ENCODE peak calls at places on chromosomes 13 and 19, in six cellular contexts. P, T, G, D, R and S are unnamed samples.

GRCh38 chr13:37481858-37482227 is 116.7 kb downstream of the POSTN start:
- DNase-seq in P (no peak), D (no peak), R (no peak), T (no peak), G (no peak), S (no peak)

GRCh38 chr19:49795615-49796014 is 17.5 kb downstream of the FUZ start:
- DNase-seq in G (no peak), T (no peak), R (no peak), P (no peak), D (no peak), S (no peak)

GRCh38 chr13:54210397-54211050 is 1181.9 kb downstream of the OLFM4 start:
- DNase-seq in P (no peak), T (no peak), R (no peak), G (no peak), D (no peak), S (no peak)

GRCh38 chr19:44072543-44073401 is 813 bp downstream of the ZNF284 start:
- DNase-seq in R (no peak), T (no peak), G (no peak), P (no peak), D (no peak), S (no peak)

GRCh38 chr19:11247391-11247790 is 8.0 kb downstream of the ANGPTL8 start:
- DNase-seq in P (no peak), R (no peak), G (no peak), D (peak; percentile 51), T (peak; percentile 84), S (no peak)

GRCh38 chr19:996051-996838 is 4.0 kb upstream of the GRIN3B start:
- DNase-seq in R (peak; percentile 80), T (no peak), P (peak; percentile 87), G (no peak), D (no peak), S (no peak)

GRCh38 chr13:48210178-48210577 is 22.8 kb upstream of the ITM2B start:
- DNase-seq in T (no peak), R (no peak), P (no peak), D (no peak), G (no peak), S (no peak)

GRCh38 chr19:42250249-42250665 is 4.7 kb downstream of the ERF start:
- DNase-seq in G (peak; percentile 77), P (no peak), D (no peak), R (no peak), T (peak; percentile 72), S (no peak)

DNA sequence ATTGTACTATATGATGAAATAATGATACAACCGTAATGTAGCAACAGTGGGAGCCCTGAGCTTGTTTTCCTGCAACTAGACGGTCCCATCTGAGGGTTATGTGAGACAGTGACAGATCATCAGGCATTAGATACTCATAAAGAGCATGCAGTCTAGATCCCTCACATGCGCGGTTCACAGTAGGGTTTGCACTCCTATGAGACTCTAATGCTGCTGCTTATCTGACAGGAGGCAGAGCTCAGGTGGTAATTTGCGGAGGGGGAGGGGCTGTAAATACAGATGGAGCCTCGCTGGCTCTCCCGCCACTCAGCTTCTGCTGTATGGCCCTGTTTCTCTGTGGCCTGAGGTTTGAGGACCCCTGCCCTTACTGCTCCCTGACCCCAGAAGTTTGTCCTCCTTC is 13.7 kb downstream of the EPHX3 start:
- DNase-seq in P (no peak), G (no peak), D (no peak), T (no peak), R (no peak), S (no peak)
- H3K27ac ChIP-seq in P (no peak overlapping the region), G (no peak overlapping the region), D (no peak overlapping the region), T (no peak overlapping the region), R (no peak overlapping the region), S (no peak overlapping the region)

GRCh38 chr19:16589917-16590316 is 17.7 kb upstream of the SLC35E1 start:
- DNase-seq in T (no peak), P (no peak), G (peak; percentile 61), D (peak; percentile 43), R (no peak), S (no peak)
- H3K4me1 ChIP-seq in T (peaks cover 44% of the 10 kb centered on the region), P (peaks cover 76% of the 10 kb centered on the region), G (peaks cover 88% of the 10 kb centered on the region), D (peaks cover 63% of the 10 kb centered on the region), R (peaks cover 65% of the 10 kb centered on the region), S (peaks cover 12% of the 10 kb centered on the region)

DNA sequence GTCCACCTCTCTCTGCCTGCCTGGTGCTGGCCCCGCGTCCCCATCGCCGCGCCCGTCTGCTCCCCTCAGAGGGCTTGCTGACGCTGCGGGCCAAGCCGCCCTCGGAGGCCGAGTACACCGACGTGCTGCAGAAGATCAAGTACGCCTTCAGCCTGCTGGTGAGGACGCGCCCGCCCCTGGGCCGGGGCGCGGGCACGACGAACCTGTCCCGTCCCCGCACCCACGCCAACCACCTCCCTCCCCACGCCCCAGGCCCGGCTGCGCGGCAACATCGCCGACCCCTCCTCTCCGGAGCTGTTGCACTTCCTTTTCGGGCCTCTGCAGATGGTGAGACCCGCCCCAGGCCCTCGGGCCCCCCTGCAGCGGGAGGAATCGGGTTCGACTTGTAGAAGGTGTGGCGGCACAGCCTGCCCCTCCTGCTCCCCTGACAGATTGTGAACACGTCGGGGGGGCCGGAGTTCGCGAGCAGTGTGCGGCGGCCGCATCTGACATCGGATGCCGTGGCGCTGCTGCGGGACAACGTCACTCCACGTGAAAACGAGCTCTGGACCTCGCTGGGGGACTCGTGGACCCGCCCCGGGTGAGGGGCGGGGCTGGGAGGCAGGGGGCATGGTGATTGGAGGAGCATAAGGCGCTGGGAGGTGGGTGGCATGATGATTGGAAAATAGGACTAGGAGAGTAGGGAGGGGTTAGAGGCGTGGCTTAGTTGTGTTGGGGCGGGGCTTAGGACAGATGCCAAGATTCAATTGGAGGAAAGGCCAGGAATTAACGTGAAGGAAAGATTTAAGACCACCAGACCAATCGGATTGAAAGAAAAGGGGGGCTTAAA is 6.6 kb downstream of the EPS8L1 start:
- DNase-seq in R (peak; percentile 30), G (peak; percentile 71), D (no peak), T (no peak), P (peak; percentile 46), S (no peak)
- H3K4me3 ChIP-seq in R (peak overlapping the region; percentile 53), G (peak overlapping the region; percentile 65), D (no peak overlapping the region), T (peak overlapping the region; percentile 36), P (peak overlapping the region; percentile 90), S (peak overlapping the region; percentile 39)

GRCh38 chr13:98234348-98234747 is 57.3 kb upstream of the RNF113B start:
- DNase-seq in D (no peak), T (no peak), P (no peak), G (no peak), R (no peak), S (no peak)
- H3K27ac ChIP-seq in D (no peak overlapping the region), T (no peak overlapping the region), P (no peak overlapping the region), G (no peak overlapping the region), R (no peak overlapping the region), S (no peak overlapping the region)

DNA sequence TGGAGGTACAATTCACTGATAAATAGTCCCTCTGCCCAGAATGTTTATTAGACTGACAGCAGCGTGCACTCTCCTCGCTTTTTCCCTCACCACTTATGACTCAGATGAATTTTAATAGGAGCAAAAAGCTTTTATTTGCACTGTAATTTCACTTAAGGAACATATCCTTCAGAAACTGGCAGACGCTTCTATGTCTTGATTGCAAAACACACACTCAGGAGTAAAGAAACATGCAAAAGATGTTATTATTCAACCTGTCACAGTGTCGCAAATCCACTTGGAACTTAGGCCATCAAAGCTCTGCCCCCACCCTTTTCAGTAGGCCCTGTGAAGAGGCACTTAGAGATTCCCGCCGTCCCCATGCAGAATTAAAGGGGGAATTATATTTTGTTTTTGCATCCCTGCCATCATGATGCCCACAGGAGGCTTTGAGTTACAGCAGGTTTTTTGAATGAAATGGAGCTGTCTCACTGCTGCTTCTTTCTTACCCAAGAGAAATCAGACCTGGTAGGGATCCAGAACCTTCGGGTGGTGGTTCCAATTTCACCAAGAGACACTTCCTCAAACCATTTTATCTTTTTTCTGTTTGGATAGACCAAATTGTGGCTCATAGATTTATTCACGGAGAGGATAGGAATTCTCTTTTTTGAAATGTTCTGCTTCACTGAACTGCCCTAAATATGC is 74.5 kb downstream of the GGACT start:
- DNase-seq in R (no peak), P (no peak), T (no peak), D (no peak), G (no peak), S (no peak)
- H3K4me1 ChIP-seq in R (no peaks in the 10 kb centered on the region), P (peaks cover 7% of the 10 kb centered on the region), T (no peaks in the 10 kb centered on the region), D (no peaks in the 10 kb centered on the region), G (peaks cover 11% of the 10 kb centered on the region), S (peaks cover 13% of the 10 kb centered on the region)

DNA sequence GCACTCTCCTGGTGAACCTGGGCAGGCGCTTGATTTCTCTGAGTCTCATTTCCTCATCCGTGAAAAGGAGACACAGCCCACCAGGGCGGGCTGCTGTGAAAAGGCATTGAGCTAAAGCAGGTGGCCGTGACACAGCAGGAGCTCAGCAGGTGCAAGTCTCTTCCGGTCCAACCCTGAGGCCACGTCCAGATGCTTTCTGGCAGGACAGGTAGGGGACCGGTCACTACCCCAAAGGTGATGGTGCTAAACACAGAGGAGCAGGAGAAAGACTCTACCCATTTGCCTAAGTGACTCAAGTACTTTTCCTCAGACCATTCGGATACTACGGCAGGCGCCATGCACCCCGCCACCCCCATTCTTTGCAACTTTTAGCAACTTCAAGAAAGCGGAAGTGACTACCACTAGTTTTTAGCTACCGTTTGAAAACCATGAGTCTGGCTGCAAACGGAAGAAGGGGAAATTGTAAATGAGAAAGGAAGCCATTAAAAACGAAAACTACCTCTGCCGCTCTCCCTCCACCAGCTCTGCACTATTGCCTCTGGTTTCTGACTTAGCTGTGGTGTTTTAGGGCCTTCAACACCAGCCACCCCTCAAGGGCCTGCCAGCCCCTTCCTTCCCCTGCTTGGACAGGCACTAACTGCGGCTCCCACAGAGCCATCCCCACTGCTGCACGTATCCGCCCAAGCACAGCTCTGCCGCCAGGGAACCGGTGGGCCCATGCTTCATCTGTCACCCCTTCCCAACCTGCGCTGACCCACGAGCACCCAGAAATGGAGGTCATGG is 4.8 kb downstream of the PPP6R1 start:
- DNase-seq in D (no peak), P (peak; percentile 55), T (no peak), R (peak; percentile 84), G (no peak), S (no peak)
- H3K4me3 ChIP-seq in D (no peak overlapping the region), P (peak overlapping the region; percentile 89), T (peak overlapping the region; percentile 24), R (peak overlapping the region; percentile 77), G (peak overlapping the region; percentile 39), S (no peak overlapping the region)

GRCh38 chr13:99659234-99659633 is 158.0 kb downstream of the TM9SF2 start:
- DNase-seq in G (no peak), R (no peak), T (no peak), P (no peak), D (no peak), S (no peak)

GRCh38 chr13:99658266-99658991 is 157.2 kb downstream of the TM9SF2 start:
- DNase-seq in R (peak; percentile 77), D (peak; percentile 40), G (peak; percentile 67), T (peak; percentile 72), P (peak; percentile 40), S (no peak)

GRCh38 chr13:99656843-99657506 is 155.7 kb downstream of the TM9SF2 start:
- DNase-seq in G (no peak), P (peak; percentile 1), R (peak; percentile 78), T (no peak), D (no peak), S (peak; percentile 44)

GRCh38 chr13:99656092-99656745 is 154.9 kb downstream of the TM9SF2 start:
- DNase-seq in R (peak; percentile 83), T (peak; percentile 85), G (peak; percentile 80), P (peak; percentile 76), D (peak; percentile 70), S (peak; percentile 80)

DNA sequence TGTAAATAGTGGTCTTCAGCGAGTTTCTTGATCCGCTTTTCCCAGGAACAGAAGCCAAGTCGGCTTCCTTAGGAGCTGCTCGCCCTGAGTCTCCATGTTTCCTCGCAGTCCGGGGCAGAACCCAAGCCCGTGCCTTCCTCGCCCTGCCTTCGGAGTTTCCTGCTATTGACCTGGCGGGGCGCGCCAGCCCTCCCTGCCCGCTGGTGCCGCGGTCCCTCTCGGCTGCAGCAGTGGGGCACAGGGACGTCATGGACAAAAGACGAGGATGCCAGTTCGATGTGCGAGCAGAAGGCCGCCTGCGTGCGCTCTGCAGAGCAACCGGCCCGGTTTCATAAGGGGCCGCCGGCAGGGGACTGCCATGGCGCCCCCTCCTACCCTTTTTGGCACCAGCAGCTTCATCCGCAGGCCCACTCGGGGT is 156.6 kb downstream of the TM9SF2 start:
- DNase-seq in P (peak; percentile 4), G (no peak), D (no peak), R (no peak), T (no peak), S (no peak)
- H3K27ac ChIP-seq in P (peak overlapping the region; percentile 47), G (peak overlapping the region; percentile 39), D (no peak overlapping the region), R (peak overlapping the region; percentile 82), T (peak overlapping the region; percentile 76), S (no peak overlapping the region)